ENCODE peak calls at places on chromosomes 5 and 9, in four cellular contexts. B is tibial nerve, K is ovary, H is lower leg skin. T is an unnamed sample.

GRCh38 chr5:158874814-158875213 is 224.9 kb downstream of the EBF1 start:
- DNase-seq in B (no peak), H (no peak), K (no peak), T (no peak)

GRCh38 chr9:13139641-13140171 is 139.8 kb downstream of the MPDZ start:
- DNase-seq in K (no peak), B (no peak), H (no peak), T (no peak)

GRCh38 chr5:148179234-148179824 is 11.0 kb downstream of the SPINK14 start:
- DNase-seq in H (no peak), K (no peak), B (no peak), T (no peak)

GRCh38 chr5:39017504-39017903 is 56.7 kb downstream of the RICTOR start:
- DNase-seq in H (no peak), K (no peak), B (no peak), T (no peak)

GRCh38 chr5:78594946-78595921 is 53.3 kb downstream of the LHFPL2 start:
- DNase-seq in K (peak), B (no peak), H (peak), T (no peak)

GRCh38 chr5:66620711-66621110 is 24.5 kb downstream of the MAST4 start:
- DNase-seq in K (no peak), B (no peak), H (no peak), T (no peak)

GRCh38 chr9:101566904-101567724 is 27.7 kb downstream of the PPP3R2 start:
- DNase-seq in H (no peak), K (no peak), B (no peak), T (no peak)

GRCh38 chr9:136984464-136985026 is 1.8 kb downstream of the LCNL1 start:
- DNase-seq in H (no peak), B (no peak), K (no peak), T (peak)

GRCh38 chr9:89996717-89997116 is 391.9 kb downstream of the GADD45G start:
- DNase-seq in K (no peak), H (no peak), B (no peak), T (peak)

GRCh38 chr9:134550584-134550983 is 91.0 kb upstream of the COL5A1 start:
- DNase-seq in K (no peak), B (no peak), H (no peak), T (no peak)

GRCh38 chr5:178238711-178239592 is 6.3 kb upstream of the PHYKPL start:
- DNase-seq in H (no peak), B (no peak), K (no peak), T (no peak)

GRCh38 chr9:91036826-91037510 is 235.3 kb downstream of the SYK start:
- DNase-seq in B (peak), K (peak), H (peak), T (peak)

GRCh38 chr9:882416-882931 is 41.0 kb downstream of the DMRT1 start:
- DNase-seq in B (no peak), K (no peak), H (no peak), T (no peak)

GRCh38 chr5:142938201-142938600 is 168.0 kb downstream of the ARHGAP26 start:
- DNase-seq in B (no peak), K (no peak), H (no peak), T (no peak)

GRCh38 chr5:157463621-157464407 is 3.8 kb downstream of the NIPAL4 start:
- DNase-seq in H (peak), K (no peak), B (no peak), T (no peak)

GRCh38 chr5:149420509-149421371 is 41.6 kb upstream of the IL17B start:
- DNase-seq in H (no peak), K (peak), B (peak), T (no peak)

GRCh38 chr9:133581553-133582343 is 27.4 kb downstream of the FAM163B start:
- DNase-seq in B (no peak), K (peak), H (no peak), T (no peak)

GRCh38 chr5:180848265-180848664 is 12.8 kb downstream of the ZFP62 start:
- DNase-seq in K (no peak), H (no peak), B (no peak), T (no peak)

GRCh38 chr9:129888085-129888808 is 53.0 kb downstream of the USP20 start:
- DNase-seq in H (no peak), K (no peak), B (no peak), T (peak)

GRCh38 chr5:3122216-3122615 is 370.7 kb upstream of the IRX2 start:
- DNase-seq in B (no peak), H (no peak), K (no peak), T (no peak)

GRCh38 chr9:97314503-97314902 is 7.0 kb downstream of the CCDC180 start:
- DNase-seq in B (no peak), H (no peak), K (no peak), T (peak)

GRCh38 chr5:175417384-175417783 is 26.6 kb downstream of the DRD1 start:
- DNase-seq in B (no peak), H (no peak), K (no peak), T (no peak)

GRCh38 chr5:43582082-43583005 is 20.6 kb upstream of the NNT start:
- DNase-seq in B (no peak), H (no peak), K (no peak), T (no peak)

GRCh38 chr9:14071484-14071883 is 242.5 kb downstream of the NFIB start:
- DNase-seq in B (no peak), H (no peak), K (no peak), T (no peak)

GRCh38 chr5:643811-644271 is 31.7 kb downstream of the CEP72 start:
- DNase-seq in B (no peak), H (no peak), K (no peak), T (no peak)

GRCh38 chr9:121863931-121864330 is 212.5 kb downstream of the DAB2IP start:
- DNase-seq in K (no peak), H (no peak), B (no peak), T (no peak)

DNA sequence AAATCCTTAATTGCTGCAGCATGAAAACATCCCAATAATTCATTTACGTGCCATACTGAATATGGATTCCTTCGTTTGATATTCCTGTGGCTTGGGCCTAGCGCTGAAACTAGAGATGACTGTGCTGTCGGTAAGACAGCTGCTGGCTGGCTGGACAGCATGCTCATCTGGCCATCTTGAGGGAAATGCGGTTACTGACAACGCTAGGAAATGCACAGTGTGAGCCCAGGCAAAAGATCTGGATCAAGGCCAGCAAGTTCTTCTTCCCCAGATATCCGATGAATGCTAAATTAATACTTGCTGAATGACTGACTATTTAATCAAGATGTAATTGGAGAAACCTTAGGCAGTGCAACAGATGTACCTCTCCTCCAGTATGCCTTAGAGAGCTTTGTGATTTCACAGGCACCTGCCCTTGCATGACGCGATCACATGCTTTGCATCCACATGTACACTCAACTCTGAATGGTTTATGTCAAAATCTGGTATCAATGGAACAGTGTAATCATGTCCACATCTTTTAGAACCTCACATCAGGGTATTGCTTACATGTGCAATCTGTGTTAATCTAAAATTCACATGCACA is 659.1 kb downstream of the EFNA5 start:
- DNase-seq in K (no peak), B (no peak), H (no peak), T (no peak)
- TF ChIP-seq CTCF in K (no peak), B (no peak), H (no peak), T (no peak)

GRCh38 chr9:21677834-21678233 is 124.6 kb upstream of the MTAP start:
- DNase-seq in B (no peak), H (no peak), K (no peak), T (no peak)
- H3K4me3 ChIP-seq in B (no peak), H (no peak), K (no peak), T (no peak)

GRCh38 chr5:17444496-17444895 is 53.5 kb upstream of the TAF11L2 start:
- DNase-seq in B (no peak), K (no peak), H (no peak), T (no peak)
- TF ChIP-seq CTCF in B (no peak), K (no peak), H (no peak), T (no peak)

GRCh38 chr5:36889264-36889663 is 12.7 kb downstream of the NIPBL start:
- DNase-seq in H (no peak), B (no peak), K (no peak), T (no peak)
- H3K4me3 ChIP-seq in H (no peak), B (no peak), K (no peak), T (no peak)

DNA sequence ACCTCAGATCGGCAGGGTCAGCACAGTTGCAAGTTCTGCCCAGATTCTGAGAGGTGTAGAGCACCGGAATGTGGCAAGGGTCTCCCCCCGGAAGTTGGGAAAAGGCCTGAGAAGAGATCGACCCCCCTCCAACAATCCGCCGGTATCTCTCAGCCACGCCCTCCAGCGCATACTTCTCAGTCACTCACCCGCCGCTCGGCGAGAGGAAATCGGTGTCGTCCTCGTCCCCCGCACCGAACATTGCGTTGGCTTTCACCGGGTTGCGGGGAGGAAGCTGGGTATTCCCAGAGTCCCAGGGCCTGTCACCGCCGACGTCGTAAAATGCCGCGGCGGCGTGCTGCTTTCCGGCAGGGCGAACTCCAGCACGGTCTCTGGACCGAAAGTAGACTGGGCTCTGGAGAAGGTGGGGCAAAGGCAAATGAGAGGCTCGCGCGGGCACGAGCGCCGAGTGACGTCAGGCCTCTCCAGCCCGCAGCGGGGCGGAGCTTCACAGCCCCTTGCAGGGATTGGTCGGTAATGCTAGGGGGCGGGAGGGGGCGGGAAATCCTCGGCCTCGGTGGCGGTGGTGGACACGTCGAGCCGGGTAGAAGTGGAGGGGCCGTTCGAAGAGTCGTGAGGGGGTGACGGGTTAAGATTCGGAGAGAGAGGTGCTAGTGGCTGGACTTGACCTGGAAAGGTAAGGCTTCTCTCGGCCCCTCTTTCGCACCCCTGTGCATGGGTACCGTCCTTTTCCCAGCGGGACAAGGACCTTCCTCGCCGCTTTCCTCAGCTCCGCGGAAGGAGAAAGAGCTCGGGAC is at the start of the genes FKBP15 and SLC31A1:
- DNase-seq in H (peak), K (peak), B (peak), T (peak)
- TF ChIP-seq CTCF in H (no peak), K (no peak), B (no peak), T (peak)

DNA sequence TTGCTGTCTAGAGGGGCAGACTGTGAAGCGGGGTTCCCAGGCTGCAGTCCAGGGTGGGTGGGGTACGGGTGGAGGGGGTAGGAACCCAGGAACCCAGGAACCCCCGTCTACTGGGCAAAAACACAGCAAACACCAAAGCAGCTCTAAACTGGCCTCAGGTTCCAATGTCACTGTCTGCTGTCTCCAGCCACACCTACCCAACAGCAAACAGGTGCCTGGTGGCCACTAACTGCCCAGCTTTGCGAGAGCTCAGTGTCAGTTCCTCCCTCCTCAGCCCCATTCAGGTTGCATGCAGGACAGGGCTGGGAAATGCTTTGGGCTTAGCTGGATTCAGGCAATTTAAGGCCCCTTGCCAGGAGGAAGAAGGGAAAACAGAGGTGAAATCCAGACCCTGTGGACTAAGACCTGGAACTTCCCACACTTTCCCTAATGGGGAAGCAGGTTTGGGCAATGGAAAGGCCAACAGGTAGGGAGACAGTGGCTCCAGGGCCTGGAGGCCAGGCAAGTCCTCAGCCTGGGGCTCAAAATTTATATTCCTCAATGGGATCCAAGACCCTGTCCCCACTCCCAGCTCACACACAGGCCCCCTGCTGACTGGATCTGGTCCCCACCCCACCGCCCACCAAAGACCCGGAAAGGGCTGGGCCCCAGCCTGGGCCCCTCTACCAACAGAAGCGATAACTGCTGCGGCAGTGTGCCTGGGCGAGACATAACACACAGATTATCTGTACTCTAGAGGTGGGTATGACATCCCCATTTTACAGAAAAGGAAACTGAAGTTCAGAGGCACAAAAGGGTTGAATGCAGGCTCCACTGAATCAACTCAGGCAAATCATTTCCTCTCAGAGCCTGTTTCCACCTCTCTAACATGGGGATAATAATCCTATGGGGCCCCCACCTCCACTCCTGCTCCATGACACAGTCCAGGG is 3.6 kb downstream of the EEIG1 start:
- DNase-seq in K (no peak), H (no peak), B (no peak), T (no peak)
- H3K4me3 ChIP-seq in K (peak), H (no peak), B (peak), T (peak)

GRCh38 chr9:74609671-74610416 is 112.7 kb downstream of the RORB start:
- DNase-seq in B (no peak), K (no peak), H (no peak), T (no peak)
- TF ChIP-seq CTCF in B (no peak), K (no peak), H (no peak), T (no peak)

GRCh38 chr9:76905661-76905983 is 292 bp downstream of the PRUNE2 start:
- DNase-seq in B (no peak), H (no peak), K (no peak), T (no peak)
- H3K4me3 ChIP-seq in B (peak), H (no peak), K (peak), T (peak)

GRCh38 chr9:74784506-74784905 is 103.2 kb downstream of the TRPM6 start:
- DNase-seq in H (no peak), K (no peak), B (no peak), T (no peak)
- TF ChIP-seq CTCF in H (no peak), K (no peak), B (no peak), T (no peak)

DNA sequence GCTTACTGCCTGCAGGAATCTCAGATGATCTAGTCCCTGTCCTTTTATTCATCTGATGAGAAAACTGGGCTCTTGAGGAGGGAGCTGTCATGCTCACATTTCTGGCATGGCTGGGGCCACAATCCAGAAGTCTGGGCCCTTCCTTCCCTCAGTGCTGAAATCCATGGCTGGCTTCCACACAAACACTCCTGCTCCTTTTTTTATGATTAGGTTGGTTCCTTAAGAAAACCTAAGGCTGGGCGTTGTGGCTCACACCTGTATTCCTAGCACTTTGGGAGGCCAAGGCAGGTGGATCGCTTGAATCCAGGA is 1.3 kb downstream of the ACER2 start:
- DNase-seq in B (no peak), K (no peak), H (no peak), T (no peak)
- H3K4me3 ChIP-seq in B (no peak), K (no peak), H (no peak), T (peak)

T was measured in upper lobe of left lung.